ENCODE peak calls at places on chromosomes 2 and 18, in ten cellular contexts. L is HFF-Myc, T is brain microvascular endothelial cell, B is MM.1S, K is cardiac fibroblast, S is colonic mucosa, I is foreskin fibroblast, Y is thoracic aorta, J is right atrium auricular region, Z is AG10803. F is an unnamed sample.

GRCh38 chr2:158486970-158487325 is 30.2 kb downstream of the PKP4 start:
- DNase-seq in Z (no peak), J (no peak), L (no peak), Y (no peak), I (no peak), T (peak), B (no peak), S (no peak), K (peak), F (no peak)

GRCh38 chr2:206693399-206694137 is 24.6 kb downstream of the DYTN start:
- DNase-seq in K (peak), T (peak), L (peak), J (no peak), Z (peak), Y (no peak), S (peak), B (peak), I (peak), F (peak)

GRCh38 chr2:20675701-20676352 is 8.9 kb downstream of the GDF7 start:
- DNase-seq in L (no peak), Z (no peak), S (peak), B (peak), T (no peak), Y (no peak), K (no peak), J (no peak), I (no peak), F (no peak)

GRCh38 chr18:76935722-76936337 is 113.5 kb downstream of the ZNF236 start:
- DNase-seq in T (no peak), B (no peak), Z (no peak), K (no peak), Y (no peak), J (no peak), S (no peak), I (no peak), L (no peak), F (no peak)

GRCh38 chr2:185522472-185522871 is 216.1 kb upstream of the FSIP2 start:
- DNase-seq in S (no peak), Y (no peak), B (peak), K (no peak), L (no peak), I (no peak), J (no peak), Z (no peak), T (no peak), F (no peak)

GRCh38 chr18:70385474-70385873 is 96.6 kb downstream of the SOCS6 start:
- DNase-seq in L (no peak), J (no peak), B (no peak), Y (no peak), Z (no peak), T (no peak), S (no peak), K (no peak), I (no peak), F (no peak)

GRCh38 chr2:107466241-107466640 is 360.5 kb upstream of the RGPD4 start:
- DNase-seq in L (no peak), K (no peak), T (no peak), Z (no peak), J (no peak), S (no peak), Y (no peak), I (no peak), B (no peak), F (no peak)

GRCh38 chr2:45823723-45824206 is 172.3 kb downstream of the PRKCE start:
- DNase-seq in K (peak), T (no peak), I (peak), Y (peak), J (no peak), S (no peak), B (no peak), Z (peak), L (no peak), F (no peak)

GRCh38 chr2:53317863-53318262 is 449.7 kb upstream of the CHAC2 start:
- DNase-seq in J (no peak), L (no peak), Y (no peak), K (no peak), Z (no peak), T (no peak), B (no peak), I (no peak), S (no peak), F (no peak)

GRCh38 chr2:164868563-164869419 is 27.2 kb upstream of the COBLL1 start:
- DNase-seq in L (no peak), J (no peak), K (no peak), T (no peak), Z (peak), S (no peak), Y (no peak), I (no peak), B (peak), F (no peak)

GRCh38 chr2:69309336-69310048 is 77.5 kb downstream of the GFPT1 start:
- DNase-seq in T (peak), Y (no peak), I (no peak), B (no peak), J (no peak), S (peak), L (no peak), Z (peak), K (peak), F (no peak)

GRCh38 chr18:63180333-63180732 is 139.2 kb downstream of the BCL2 start:
- DNase-seq in Y (no peak), T (no peak), B (no peak), K (no peak), Z (no peak), S (no peak), L (no peak), J (no peak), I (no peak), F (no peak)

DNA sequence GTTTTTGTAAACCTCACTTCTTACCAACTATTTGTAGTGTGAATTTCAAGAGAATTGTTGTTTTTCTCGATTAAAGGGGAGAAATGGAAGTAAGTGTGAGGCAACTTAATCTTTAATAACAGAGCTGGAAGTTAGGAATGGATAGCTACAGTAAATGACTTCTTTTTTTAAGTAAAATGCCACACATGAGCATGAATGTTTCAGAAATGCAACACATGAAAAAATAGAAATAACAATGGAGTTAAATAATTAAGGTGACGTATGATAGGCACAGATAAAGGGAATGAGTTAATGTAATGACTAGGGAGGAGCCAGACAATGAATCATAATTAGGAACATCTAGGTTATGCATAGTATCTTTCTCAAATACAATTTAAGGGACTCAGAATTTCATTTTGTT is 3.4 kb downstream of the REL start:
- DNase-seq in J (no peak), I (no peak), L (no peak), B (no peak), Z (peak), K (peak), Y (no peak), S (no peak), T (no peak), F (no peak)
- H3K4me3 ChIP-seq in J (no peak), I (no peak), L (no peak), B (no peak), Z (no peak), K (peak), Y (peak), S (peak), T (no peak), F (peak)

GRCh38 chr2:15939854-15940660 is at the start of gene MYCN:
- DNase-seq in S (peak), I (no peak), Y (no peak), T (peak), K (peak), B (peak), Z (peak), L (no peak), J (peak), F (no peak)
- TF ChIP-seq CTCF in S (peak), I (peak), Y (peak), T (no peak), K (no peak), B (no peak), Z (peak), L (peak), J (peak), F (peak)

DNA sequence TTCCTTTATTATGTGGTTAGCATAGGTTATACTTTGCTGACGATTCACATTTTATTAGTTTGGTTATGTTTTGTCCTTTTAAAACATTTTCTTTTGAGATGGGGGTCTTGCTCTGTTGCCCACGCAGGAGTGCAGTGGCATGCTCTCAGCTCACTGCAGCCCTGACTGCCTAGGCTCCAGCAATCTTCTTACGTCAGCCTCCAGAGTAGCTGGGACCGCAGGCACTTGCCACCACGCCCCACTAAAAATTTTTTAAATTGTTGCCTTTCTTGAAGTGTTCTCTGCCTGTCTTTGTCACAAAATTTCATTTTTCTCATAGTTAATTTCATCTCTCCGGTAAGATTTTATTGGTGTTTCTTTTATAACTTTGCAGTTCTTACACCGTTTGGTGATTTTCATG is 18.9 kb downstream of the HRH4 start:
- DNase-seq in B (no peak), S (no peak), I (no peak), T (no peak), L (no peak), Y (no peak), Z (no peak), J (no peak), K (no peak), F (no peak)
- H3K4me3 ChIP-seq in B (no peak), S (no peak), I (no peak), T (no peak), L (no peak), Y (no peak), Z (no peak), J (no peak), K (no peak), F (no peak)

DNA sequence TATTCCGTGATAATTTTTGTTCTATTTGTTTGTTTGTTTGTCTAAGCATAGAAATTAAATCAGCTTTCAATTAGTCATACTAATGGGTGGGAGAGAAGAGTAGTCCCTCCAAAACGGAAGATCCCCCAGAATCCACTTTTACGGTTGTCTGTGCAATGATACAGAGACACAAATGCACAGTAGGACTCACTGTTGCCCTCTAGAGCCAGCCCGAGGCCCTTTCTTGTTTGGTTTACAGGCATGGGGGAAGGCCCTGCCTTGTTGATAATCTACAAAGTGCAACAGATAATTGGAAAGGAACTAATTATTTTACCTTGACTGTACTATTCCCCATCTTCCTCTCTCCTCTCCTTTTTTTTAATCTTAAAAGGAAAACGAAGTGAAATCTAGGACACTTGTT is 121.1 kb downstream of the ACOXL start:
- DNase-seq in Z (peak), T (peak), B (peak), Y (no peak), L (no peak), K (peak), S (peak), J (no peak), I (no peak), F (no peak)
- TF ChIP-seq CTCF in Z (peak), T (peak), B (peak), Y (no peak), L (peak), K (peak), S (peak), J (peak), I (peak), F (peak)

GRCh38 chr2:71277536-71278103 is 50.7 kb upstream of the PAIP2B start:
- DNase-seq in Y (no peak), I (peak), K (peak), L (no peak), Z (peak), B (peak), S (peak), T (peak), J (peak), F (no peak)

GRCh38 chr2:71276311-71277158 is 49.6 kb upstream of the PAIP2B start:
- DNase-seq in J (peak), S (peak), Y (peak), K (peak), B (peak), I (peak), Z (peak), T (peak), L (peak), F (no peak)

GRCh38 chr2:71275939-71276310 is 49.0 kb upstream of the PAIP2B start:
- DNase-seq in Z (no peak), Y (no peak), L (no peak), S (no peak), T (no peak), J (no peak), I (no peak), B (peak), K (no peak), F (no peak)

GRCh38 chr2:71281950-71282349 is 49.6 kb upstream of the ZNF638 start:
- DNase-seq in L (no peak), I (no peak), Y (no peak), Z (no peak), J (no peak), S (no peak), B (no peak), T (no peak), K (no peak), F (no peak)

GRCh38 chr2:71277159-71277498 is 50.2 kb upstream of the PAIP2B start:
- DNase-seq in J (no peak), B (no peak), K (peak), S (no peak), I (no peak), L (no peak), T (no peak), Y (no peak), Z (no peak), F (no peak)
- H3K4me3 ChIP-seq in J (peak), B (peak), K (peak), S (peak), I (peak), L (peak), T (peak), Y (peak), Z (peak), F (peak)

GRCh38 chr2:98025481-98026037 is 29.8 kb upstream of the TMEM131 start:
- DNase-seq in L (no peak), J (no peak), S (no peak), I (no peak), B (no peak), T (no peak), K (no peak), Y (no peak), Z (no peak), F (no peak)
- TF ChIP-seq CTCF in L (no peak), J (no peak), S (peak), I (no peak), B (no peak), T (no peak), K (peak), Y (peak), Z (no peak), F (peak)

GRCh38 chr2:73268368-73268830 is 15.9 kb downstream of the FBXO41 start:
- DNase-seq in T (no peak), Y (no peak), Z (no peak), K (no peak), B (no peak), J (no peak), L (no peak), I (no peak), S (peak), F (no peak)
- H3K4me3 ChIP-seq in T (peak), Y (peak), Z (no peak), K (no peak), B (no peak), J (peak), L (no peak), I (no peak), S (peak), F (peak)

DNA sequence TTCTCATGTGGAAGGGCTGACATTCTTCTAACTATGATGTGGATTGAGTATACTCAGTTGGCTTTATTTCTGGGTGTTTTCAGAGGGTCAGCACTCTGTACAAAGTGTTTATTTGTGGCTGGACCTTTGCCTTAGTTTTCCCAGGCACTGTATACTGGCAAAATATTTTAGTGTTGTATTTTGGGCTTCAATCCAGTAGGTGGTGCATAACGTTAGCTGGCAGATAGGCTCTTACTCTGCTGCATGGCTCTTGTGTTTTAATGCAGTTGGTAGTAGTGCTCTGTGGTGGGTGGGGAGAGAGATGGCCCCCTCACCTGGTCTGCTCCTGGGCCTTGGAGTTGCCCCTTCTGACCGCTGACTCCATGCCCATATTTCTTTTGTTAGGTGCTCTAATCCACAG is 75.6 kb upstream of the REG3A start:
- DNase-seq in L (no peak), Y (no peak), K (no peak), J (no peak), Z (no peak), S (no peak), I (no peak), B (no peak), T (no peak), F (no peak)
- TF ChIP-seq CTCF in L (no peak), Y (no peak), K (no peak), J (no peak), Z (no peak), S (no peak), I (no peak), B (peak), T (no peak), F (peak)

GRCh38 chr2:200863655-200864205 is 728 bp downstream of the CLK1 start:
- DNase-seq in K (no peak), B (no peak), Y (no peak), J (no peak), T (no peak), I (no peak), S (peak), L (no peak), Z (no peak), F (no peak)
- H3K4me3 ChIP-seq in K (peak), B (peak), Y (peak), J (peak), T (peak), I (peak), S (peak), L (peak), Z (peak), F (peak)

DNA sequence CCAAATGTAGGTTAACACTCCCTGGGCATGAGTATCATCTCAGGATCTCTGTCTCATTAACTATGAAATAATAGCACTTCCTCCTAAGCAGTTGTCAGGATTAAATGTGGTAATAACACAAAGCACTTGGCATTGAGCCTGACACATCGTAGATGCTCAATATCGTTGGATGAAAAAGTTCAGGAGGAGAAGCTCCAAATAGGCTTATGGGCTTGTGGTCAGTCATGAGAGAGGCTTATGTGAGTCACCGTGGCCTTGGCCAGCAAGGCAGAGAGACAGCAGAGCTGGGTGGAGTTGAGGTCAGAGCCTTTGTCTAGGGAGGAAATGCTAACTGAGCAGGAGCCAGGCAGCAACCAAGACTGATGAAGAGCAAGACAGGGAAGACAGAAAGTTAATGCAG is 68.3 kb upstream of the PPM1B start:
- DNase-seq in S (peak), Y (peak), J (peak), T (peak), B (peak), Z (peak), K (peak), I (peak), L (peak), F (peak)
- TF ChIP-seq CTCF in S (no peak), Y (no peak), J (no peak), T (no peak), B (no peak), Z (no peak), K (no peak), I (no peak), L (no peak), F (no peak)

F was measured in epithelial cell of proximal tubule.